ENCODE peak calls at places on chromosome 19, in eight cellular contexts. O, P, M, V, W, J, T and Z are unnamed samples.

GRCh38 chr19:16435238-16435911 is 36.4 kb downstream of the EPS15L1 start:
- DNase-seq in O (peak; percentile 96), P (peak; percentile 85), M (no peak), V (no peak), W (no peak), J (no peak), T (peak; percentile 94), Z (peak; percentile 79)

GRCh38 chr19:1999856-2000515 is 15.5 kb downstream of the BTBD2 start:
- DNase-seq in O (no peak), P (no peak), M (no peak), V (no peak), W (no peak), J (no peak), T (no peak), Z (no peak)

GRCh38 chr19:401836-402535 is 7.0 kb downstream of the C2CD4C start:
- DNase-seq in O (no peak), P (no peak), M (no peak), V (peak; percentile 66), W (no peak), J (peak; percentile 51), T (no peak), Z (no peak)

GRCh38 chr19:45682117-45682516 is 9.6 kb downstream of the SNRPD2 start:
- DNase-seq in O (no peak), P (no peak), M (no peak), V (no peak), W (no peak), J (no peak), T (no peak), Z (no peak)

GRCh38 chr19:50203281-50204080 is at the start of gene MYH14:
- DNase-seq in O (no peak), P (no peak), M (no peak), V (peak; percentile 93), W (no peak), J (peak; percentile 95), T (peak; percentile 22), Z (peak; percentile 96)

GRCh38 chr19:2333027-2333806 is 4.7 kb downstream of the SPPL2B start:
- DNase-seq in O (no peak), P (no peak), M (no peak), V (no peak), W (no peak), J (peak; percentile 81), T (no peak), Z (no peak)

GRCh38 chr19:46287585-46287984 is 9.3 kb upstream of the HIF3A start:
- DNase-seq in O (no peak), P (no peak), M (no peak), V (no peak), W (no peak), J (no peak), T (no peak), Z (no peak)

GRCh38 chr19:45571457-45572220 is 13.0 kb downstream of the OPA3 start:
- DNase-seq in O (no peak), P (no peak), M (no peak), V (no peak), W (no peak), J (no peak), T (no peak), Z (no peak)

GRCh38 chr19:35822579-35822978 is 9.9 kb upstream of the PRODH2 start:
- DNase-seq in O (no peak), P (no peak), M (no peak), V (no peak), W (no peak), J (no peak), T (no peak), Z (no peak)

GRCh38 chr19:39296055-39296645 is at the start of gene IFNL1:
- DNase-seq in O (no peak), P (no peak), M (no peak), V (peak; percentile 42), W (no peak), J (no peak), T (no peak), Z (no peak)